ENCODE peak calls at places on chromosomes 13 and 19, in four cellular contexts. U is left ventricle myocardium inferior, V is IMR-90, X is GM10248. C is an unnamed sample.

GRCh38 chr13:67574320-67575233 is 344.4 kb upstream of the PCDH9 start:
- DNase-seq in U (no peak), V (peak; percentile 54), X (no peak), C (no peak)

GRCh38 chr13:112456138-112457056 is 80.2 kb downstream of the SPACA7 start:
- DNase-seq in U (no peak), V (no peak), X (no peak), C (no peak)

GRCh38 chr13:95123726-95124125 is 177.5 kb downstream of the ABCC4 start:
- DNase-seq in U (no peak), V (no peak), X (no peak), C (no peak)

GRCh38 chr13:113441661-113442060 is 11.6 kb downstream of the ADPRHL1 start:
- DNase-seq in U (no peak), V (no peak), X (no peak), C (no peak)

GRCh38 chr13:41019027-41019487 is at the start of gene ELF1:
- DNase-seq in U (no peak), V (peak; percentile 52), X (peak; percentile 59), C (peak; percentile 54)

GRCh38 chr19:29535984-29536508 is 10.3 kb downstream of the VSTM2B start:
- DNase-seq in U (no peak), V (no peak), X (no peak), C (no peak)

GRCh38 chr13:52779028-52779612 is 39.5 kb upstream of the CNMD start:
- DNase-seq in U (no peak), V (no peak), X (no peak), C (no peak)

GRCh38 chr19:18051887-18052286 is 34.8 kb downstream of the IL12RB1 start:
- DNase-seq in U (peak; percentile 67), V (no peak), X (no peak), C (no peak)

GRCh38 chr13:77316430-77316829 is 10.5 kb downstream of the MYCBP2 start:
- DNase-seq in U (no peak), V (no peak), X (no peak), C (no peak)

GRCh38 chr19:40549007-40549708 is 27.5 kb upstream of the SHKBP1 start:
- DNase-seq in U (peak; percentile 50), V (peak; percentile 39), X (peak; percentile 86), C (peak; percentile 89)

GRCh38 chr19:17811103-17811502 is 10.2 kb downstream of the INSL3 start:
- DNase-seq in U (no peak), V (no peak), X (no peak), C (no peak)

GRCh38 chr19:10936661-10937084 is 8.1 kb downstream of the TIMM29 start:
- DNase-seq in U (no peak), V (peak; percentile 81), X (peak; percentile 68), C (peak; percentile 60)

GRCh38 chr13:97505022-97505421 is 71.1 kb downstream of the RAP2A start:
- DNase-seq in U (no peak), V (no peak), X (no peak), C (no peak)

GRCh38 chr13:28849441-28849840 is 29.3 kb downstream of the MTUS2 start:
- DNase-seq in U (no peak), V (no peak), X (no peak), C (no peak)

GRCh38 chr13:46778879-46779278 is 18.1 kb downstream of the ESD start:
- DNase-seq in U (no peak), V (peak; percentile 68), X (no peak), C (no peak)

GRCh38 chr13:50914848-50915247 is 5.3 kb downstream of the RNASEH2B start:
- DNase-seq in U (no peak), V (peak; percentile 52), X (no peak), C (no peak)

GRCh38 chr19:14381689-14382474 is 638 bp downstream of the ADGRE5 start:
- DNase-seq in U (peak; percentile 37), V (peak; percentile 20), X (no peak), C (peak; percentile 53)

GRCh38 chr13:110278859-110279258 is 28.1 kb downstream of the COL4A1 start:
- DNase-seq in U (no peak), V (no peak), X (no peak), C (no peak)

GRCh38 chr19:19661675-19662251 is 1.7 kb downstream of the ATP13A1 start:
- DNase-seq in U (no peak), V (no peak), X (peak; percentile 80), C (peak; percentile 79)

GRCh38 chr13:77896536-77896935 is 22.1 kb downstream of the EDNRB start:
- DNase-seq in U (no peak), V (peak; percentile 32), X (no peak), C (no peak)

GRCh38 chr13:99040536-99041141 is 62.8 kb upstream of the DOCK9 start:
- DNase-seq in U (no peak), V (no peak), X (no peak), C (no peak)

GRCh38 chr13:77904031-77904430 is 14.6 kb downstream of the EDNRB start:
- DNase-seq in U (no peak), V (no peak), X (no peak), C (no peak)

GRCh38 chr13:23811366-23812027 is 77.7 kb downstream of the MIPEP start:
- DNase-seq in U (no peak), V (no peak), X (no peak), C (no peak)

GRCh38 chr13:68173111-68173510 is 943.0 kb upstream of the PCDH9 start:
- DNase-seq in U (no peak), V (no peak), X (no peak), C (no peak)

GRCh38 chr19:32858155-32858554 is 11.4 kb downstream of the SLC7A9 start:
- DNase-seq in U (no peak), V (no peak), X (no peak), C (no peak)

GRCh38 chr19:32861596-32861995 is 8.0 kb downstream of the SLC7A9 start:
- DNase-seq in U (no peak), V (no peak), X (no peak), C (no peak)

GRCh38 chr19:32857584-32857983 is 12.0 kb downstream of the SLC7A9 start:
- DNase-seq in U (no peak), V (no peak), X (no peak), C (no peak)

GRCh38 chr19:32859591-32859990 is 10.0 kb downstream of the SLC7A9 start:
- DNase-seq in U (no peak), V (no peak), X (no peak), C (no peak)

GRCh38 chr19:32858559-32858958 is 11.0 kb downstream of the SLC7A9 start:
- DNase-seq in U (no peak), V (no peak), X (no peak), C (no peak)
- TF ChIP-seq CTCF in U (no peak), V (no peak), X (no peak), C (no peak)

GRCh38 chr19:1035998-1036621 is 3.8 kb upstream of the ABCA7 start:
- DNase-seq in U (no peak), V (no peak), X (no peak), C (no peak)
- TF ChIP-seq CTCF in U (no peak), V (peak; percentile 12), X (no peak), C (no peak)

GRCh38 chr19:46428278-46429141 is at the start of gene PNMA8C:
- DNase-seq in U (peak; percentile 75), V (peak; percentile 63), X (no peak), C (peak; percentile 56)

GRCh38 chr19:46429999-46430398 is 1.3 kb upstream of the PNMA8C start:
- DNase-seq in U (no peak), V (no peak), X (no peak), C (no peak)

GRCh38 chr19:46435009-46435408 is 6.3 kb upstream of the PNMA8C start:
- DNase-seq in U (no peak), V (no peak), X (no peak), C (no peak)

GRCh38 chr19:46427518-46427917 is 1.2 kb downstream of the PNMA8C start:
- DNase-seq in U (no peak), V (no peak), X (no peak), C (no peak)

DNA sequence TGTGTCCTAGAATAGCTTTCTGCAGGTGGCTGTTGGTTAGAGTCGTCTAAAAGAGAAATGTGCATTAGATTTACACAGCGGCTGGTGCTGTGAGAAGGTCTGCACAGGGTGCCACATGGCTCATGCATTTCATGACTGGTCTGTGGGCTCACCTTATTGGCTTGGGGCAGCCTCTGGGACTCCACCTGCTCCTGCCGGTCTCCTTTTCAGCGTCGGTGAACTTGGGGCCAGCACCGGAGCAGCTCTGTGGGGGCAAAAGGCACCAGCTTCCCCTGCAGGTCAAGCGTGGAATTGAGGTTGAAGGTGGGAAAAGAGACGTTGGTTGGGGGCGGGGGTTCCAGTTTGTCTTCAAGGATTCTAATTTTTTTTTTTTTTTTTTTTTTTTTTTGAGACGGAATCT is 3.1 kb upstream of the PNMA8C start:
- DNase-seq in U (no peak), V (no peak), X (no peak), C (no peak)
- TF ChIP-seq CTCF in U (peak; percentile 9), V (no peak), X (no peak), C (no peak)

GRCh38 chr13:43196171-43196611 is 172.8 kb downstream of the DNAJC15 start:
- DNase-seq in U (peak; percentile 41), V (peak; percentile 8), X (no peak), C (no peak)

GRCh38 chr13:43193789-43194188 is 170.4 kb downstream of the DNAJC15 start:
- DNase-seq in U (no peak), V (no peak), X (no peak), C (no peak)

GRCh38 chr13:43195112-43195511 is 171.7 kb downstream of the DNAJC15 start:
- DNase-seq in U (no peak), V (no peak), X (no peak), C (no peak)

GRCh38 chr13:43196750-43197149 is 173.4 kb downstream of the DNAJC15 start:
- DNase-seq in U (no peak), V (no peak), X (no peak), C (no peak)

GRCh38 chr13:43195551-43195950 is 172.2 kb downstream of the DNAJC15 start:
- DNase-seq in U (no peak), V (no peak), X (no peak), C (no peak)
- TF ChIP-seq CTCF in U (no peak), V (peak; percentile 4), X (no peak), C (peak; percentile 27)

GRCh38 chr19:37817180-37817911 is 38.0 kb upstream of the ZNF573 start:
- DNase-seq in U (peak; percentile 86), V (peak; percentile 3), X (peak; percentile 17), C (no peak)

GRCh38 chr19:37809366-37809765 is 30.0 kb upstream of the ZNF573 start:
- DNase-seq in U (no peak), V (no peak), X (no peak), C (no peak)

DNA sequence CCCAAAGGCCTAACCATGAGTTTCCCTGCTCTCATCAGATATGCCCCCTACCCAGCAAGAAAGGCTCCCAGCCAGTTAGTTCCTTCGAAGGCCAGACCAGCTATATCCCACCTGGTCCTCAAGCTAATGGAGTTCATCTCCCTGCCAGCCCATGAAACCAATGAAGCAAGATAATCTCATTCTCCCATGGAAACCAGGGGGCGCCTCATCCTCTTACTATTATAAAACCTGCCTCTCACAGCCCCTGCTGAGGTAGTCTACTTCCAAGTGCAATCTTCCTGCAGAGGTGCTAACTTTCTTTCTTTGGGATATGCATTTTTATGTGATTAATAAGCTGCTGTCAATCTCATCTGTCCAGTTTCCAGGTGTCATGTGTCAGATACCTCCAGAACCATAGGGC is 34.0 kb upstream of the ZNF573 start:
- DNase-seq in U (no peak), V (no peak), X (no peak), C (no peak)
- TF ChIP-seq CTCF in U (no peak), V (no peak), X (no peak), C (no peak)

C was measured in GM13977.